ENCODE peak calls at places on chromosomes 1 and 21, in four cellular contexts. One of them, this sample, is unnamed.
A peak's percentile ranks its signal among the peaks of the same experiment; 100 is the strongest.

GRCh38 chr1:99565606-99566289 is 80.2 kb upstream of the PALMD start:
- DNase-seq in uterus: no peak
- DNase-seq in mammary epithelial cell: peak; percentile 82
- DNase-seq in CD4-positive, alpha-beta T cell: no peak
- DNase-seq in this sample: no peak

GRCh38 chr1:187877220-187877619 is 1048.5 kb downstream of the PLA2G4A start:
- DNase-seq in mammary epithelial cell: no peak
- DNase-seq in uterus: no peak
- DNase-seq in CD4-positive, alpha-beta T cell: no peak
- DNase-seq in this sample: no peak

GRCh38 chr1:172895050-172895460 is 155.7 kb downstream of the TNFSF18 start:
- DNase-seq in uterus: no peak
- DNase-seq in CD4-positive, alpha-beta T cell: no peak
- DNase-seq in mammary epithelial cell: no peak
- DNase-seq in this sample: no peak

GRCh38 chr1:179017383-179018326 is 8.0 kb upstream of the FAM20B start:
- DNase-seq in CD4-positive, alpha-beta T cell: no peak
- DNase-seq in uterus: no peak
- DNase-seq in mammary epithelial cell: peak; percentile 68
- DNase-seq in this sample: no peak

GRCh38 chr1:178946416-178946815 is 75.5 kb upstream of the ANGPTL1 start:
- DNase-seq in uterus: no peak
- DNase-seq in mammary epithelial cell: no peak
- DNase-seq in CD4-positive, alpha-beta T cell: no peak
- DNase-seq in this sample: no peak

GRCh38 chr1:29709711-29710169 is 473.4 kb downstream of the PTPRU start:
- DNase-seq in mammary epithelial cell: peak; percentile 99
- DNase-seq in uterus: no peak
- DNase-seq in CD4-positive, alpha-beta T cell: no peak
- DNase-seq in this sample: peak; percentile 95

GRCh38 chr1:54487571-54488050 is 60.4 kb upstream of the ACOT11 start:
- DNase-seq in uterus: no peak
- DNase-seq in mammary epithelial cell: no peak
- DNase-seq in CD4-positive, alpha-beta T cell: no peak
- DNase-seq in this sample: no peak

GRCh38 chr1:149844650-149845255 is 54.6 kb upstream of the BOLA1 start:
- DNase-seq in uterus: no peak
- DNase-seq in CD4-positive, alpha-beta T cell: no peak
- DNase-seq in mammary epithelial cell: no peak
- DNase-seq in this sample: no peak

GRCh38 chr1:3170566-3171453 is 101.8 kb downstream of the PRDM16 start:
- DNase-seq in CD4-positive, alpha-beta T cell: no peak
- DNase-seq in uterus: peak; percentile 82
- DNase-seq in mammary epithelial cell: no peak
- DNase-seq in this sample: no peak

GRCh38 chr1:182032251-182032650 is 29.3 kb downstream of the ZNF648 start:
- DNase-seq in uterus: no peak
- DNase-seq in CD4-positive, alpha-beta T cell: no peak
- DNase-seq in mammary epithelial cell: peak; percentile 42
- DNase-seq in this sample: peak; percentile 64

GRCh38 chr21:29196021-29196663 is 65.7 kb downstream of the MAP3K7CL start:
- DNase-seq in mammary epithelial cell: peak; percentile 91
- DNase-seq in CD4-positive, alpha-beta T cell: peak; percentile 16
- DNase-seq in uterus: no peak
- DNase-seq in this sample: peak; percentile 84

GRCh38 chr1:31678681-31679080 is 25.1 kb downstream of the COL16A1 start:
- DNase-seq in uterus: no peak
- DNase-seq in CD4-positive, alpha-beta T cell: no peak
- DNase-seq in mammary epithelial cell: no peak
- DNase-seq in this sample: no peak

GRCh38 chr1:101444873-101445618 is 208.2 kb downstream of the S1PR1 start:
- DNase-seq in CD4-positive, alpha-beta T cell: no peak
- DNase-seq in mammary epithelial cell: no peak
- DNase-seq in uterus: no peak
- DNase-seq in this sample: no peak

GRCh38 chr1:112544011-112544688 is 35.4 kb downstream of the WNT2B start:
- DNase-seq in mammary epithelial cell: peak; percentile 82
- DNase-seq in CD4-positive, alpha-beta T cell: no peak
- DNase-seq in uterus: no peak
- DNase-seq in this sample: peak; percentile 62

GRCh38 chr1:1879942-1880341 is 10.9 kb downstream of the GNB1 start:
- DNase-seq in mammary epithelial cell: no peak
- DNase-seq in uterus: no peak
- DNase-seq in CD4-positive, alpha-beta T cell: no peak
- DNase-seq in this sample: no peak

GRCh38 chr1:51236548-51237312 is 657 bp downstream of the RNF11 start:
- DNase-seq in uterus: peak; percentile 41
- DNase-seq in mammary epithelial cell: peak; percentile 44
- DNase-seq in CD4-positive, alpha-beta T cell: peak; percentile 19
- DNase-seq in this sample: no peak

GRCh38 chr21:14737922-14738321 is 191.8 kb upstream of the SAMSN1 start:
- DNase-seq in uterus: no peak
- DNase-seq in CD4-positive, alpha-beta T cell: peak; percentile 8
- DNase-seq in mammary epithelial cell: peak; percentile 44
- DNase-seq in this sample: peak; percentile 26

GRCh38 chr1:20124451-20125057 is 5.2 kb upstream of the PLA2G2D start:
- DNase-seq in CD4-positive, alpha-beta T cell: no peak
- DNase-seq in mammary epithelial cell: peak; percentile 91
- DNase-seq in uterus: no peak
- DNase-seq in this sample: peak; percentile 50

GRCh38 chr1:79633456-79633855 is 626.9 kb upstream of the ADGRL4 start:
- DNase-seq in CD4-positive, alpha-beta T cell: no peak
- DNase-seq in uterus: no peak
- DNase-seq in mammary epithelial cell: peak; percentile 35
- DNase-seq in this sample: peak; percentile 0

GRCh38 chr1:166182281-166182680 is 15.5 kb upstream of the FAM78B start:
- DNase-seq in uterus: no peak
- DNase-seq in CD4-positive, alpha-beta T cell: no peak
- DNase-seq in mammary epithelial cell: peak; percentile 32
- DNase-seq in this sample: no peak

GRCh38 chr1:82517586-82517985 is 716.9 kb downstream of the ADGRL2 start:
- DNase-seq in CD4-positive, alpha-beta T cell: no peak
- DNase-seq in uterus: peak; percentile 50
- DNase-seq in mammary epithelial cell: no peak
- DNase-seq in this sample: no peak

GRCh38 chr1:156904187-156904959 is 10.9 kb downstream of the PEAR1 start:
- DNase-seq in uterus: no peak
- DNase-seq in mammary epithelial cell: no peak
- DNase-seq in CD4-positive, alpha-beta T cell: no peak
- DNase-seq in this sample: no peak

DNA sequence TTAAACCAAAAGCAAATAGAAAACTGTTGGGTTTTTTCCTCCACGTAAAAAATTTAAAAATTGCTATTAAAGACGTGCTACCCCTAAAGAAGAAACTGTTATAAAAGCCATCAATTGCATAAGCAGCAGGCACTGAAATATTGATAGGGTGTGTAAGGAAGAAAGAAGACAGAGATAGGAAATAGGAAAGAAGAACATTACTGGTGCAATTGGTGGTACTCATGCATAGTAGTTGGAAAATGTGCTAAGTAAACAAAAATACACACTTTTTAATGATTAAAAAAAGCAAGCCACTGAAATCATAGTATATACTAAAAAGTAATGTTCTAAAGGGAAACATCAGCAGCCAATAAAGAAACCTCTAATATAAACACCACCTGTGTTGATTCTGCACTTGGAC is 52.8 kb upstream of the ANGPTL3 start:
- DNase-seq in mammary epithelial cell: no peak
- DNase-seq in CD4-positive, alpha-beta T cell: no peak
- DNase-seq in uterus: no peak
- DNase-seq in this sample: no peak
- H3K27ac ChIP-seq in mammary epithelial cell: no peak overlapping the region
- H3K27ac ChIP-seq in CD4-positive, alpha-beta T cell: no peak overlapping the region
- H3K27ac ChIP-seq in uterus: no peak overlapping the region
- H3K27ac ChIP-seq in this sample: no peak overlapping the region

GRCh38 chr1:162561616-162562451 is at the start of gene UAP1:
- DNase-seq in CD4-positive, alpha-beta T cell: no peak
- DNase-seq in mammary epithelial cell: no peak
- DNase-seq in uterus: no peak
- DNase-seq in this sample: no peak

GRCh38 chr1:162557536-162557935 is 4.0 kb upstream of the UAP1 start:
- DNase-seq in uterus: no peak
- DNase-seq in mammary epithelial cell: no peak
- DNase-seq in CD4-positive, alpha-beta T cell: no peak
- DNase-seq in this sample: no peak

GRCh38 chr1:162562452-162562828 is 918 bp downstream of the UAP1 start:
- DNase-seq in CD4-positive, alpha-beta T cell: no peak
- DNase-seq in mammary epithelial cell: peak; percentile 64
- DNase-seq in uterus: no peak
- DNase-seq in this sample: no peak

GRCh38 chr1:162561037-162561615 is 396 bp upstream of the UAP1 start:
- DNase-seq in CD4-positive, alpha-beta T cell: peak; percentile 98
- DNase-seq in uterus: peak; percentile 99
- DNase-seq in mammary epithelial cell: peak; percentile 98
- DNase-seq in this sample: peak; percentile 73

DNA sequence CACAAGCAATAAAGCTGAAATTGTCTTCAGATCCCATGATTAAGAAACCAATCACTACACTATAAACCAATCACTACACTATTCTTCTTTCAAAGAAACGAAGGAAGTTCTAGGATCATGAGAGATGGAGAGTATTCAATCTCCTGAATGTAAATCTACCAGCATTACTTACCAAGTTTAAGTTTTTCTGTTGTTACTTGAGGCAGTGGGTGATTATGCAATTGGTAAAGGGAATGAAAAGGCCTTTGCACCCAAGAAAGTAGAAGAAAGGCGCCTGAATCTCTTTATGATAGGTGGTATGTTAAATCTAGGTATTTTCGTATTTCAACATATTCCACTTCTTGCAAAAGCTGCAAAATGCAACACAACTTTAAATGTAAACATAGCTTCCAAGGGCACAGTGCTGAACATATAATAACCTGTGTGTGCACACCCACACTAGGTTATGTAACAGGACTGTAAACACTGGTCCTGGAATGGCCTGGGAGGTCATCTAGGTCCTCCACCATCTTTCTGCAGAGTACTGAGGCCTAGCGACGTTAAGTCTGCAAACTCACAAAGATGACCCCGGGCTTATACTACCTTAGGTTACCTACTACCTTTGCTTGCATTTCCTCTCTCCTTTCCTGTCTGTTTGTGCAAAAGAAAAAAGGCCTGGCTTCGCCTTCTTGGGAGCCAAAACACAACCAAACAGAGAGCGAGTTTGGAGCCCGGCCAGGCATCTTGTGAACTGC is 1.1 kb upstream of the UAP1 start:
- DNase-seq in CD4-positive, alpha-beta T cell: no peak
- DNase-seq in uterus: no peak
- DNase-seq in mammary epithelial cell: no peak
- DNase-seq in this sample: no peak
- H3K27ac ChIP-seq in CD4-positive, alpha-beta T cell: peak overlapping the region; percentile 88
- H3K27ac ChIP-seq in uterus: peak overlapping the region; percentile 97
- H3K27ac ChIP-seq in mammary epithelial cell: peak overlapping the region; percentile 90
- H3K27ac ChIP-seq in this sample: peak overlapping the region; percentile 91

DNA sequence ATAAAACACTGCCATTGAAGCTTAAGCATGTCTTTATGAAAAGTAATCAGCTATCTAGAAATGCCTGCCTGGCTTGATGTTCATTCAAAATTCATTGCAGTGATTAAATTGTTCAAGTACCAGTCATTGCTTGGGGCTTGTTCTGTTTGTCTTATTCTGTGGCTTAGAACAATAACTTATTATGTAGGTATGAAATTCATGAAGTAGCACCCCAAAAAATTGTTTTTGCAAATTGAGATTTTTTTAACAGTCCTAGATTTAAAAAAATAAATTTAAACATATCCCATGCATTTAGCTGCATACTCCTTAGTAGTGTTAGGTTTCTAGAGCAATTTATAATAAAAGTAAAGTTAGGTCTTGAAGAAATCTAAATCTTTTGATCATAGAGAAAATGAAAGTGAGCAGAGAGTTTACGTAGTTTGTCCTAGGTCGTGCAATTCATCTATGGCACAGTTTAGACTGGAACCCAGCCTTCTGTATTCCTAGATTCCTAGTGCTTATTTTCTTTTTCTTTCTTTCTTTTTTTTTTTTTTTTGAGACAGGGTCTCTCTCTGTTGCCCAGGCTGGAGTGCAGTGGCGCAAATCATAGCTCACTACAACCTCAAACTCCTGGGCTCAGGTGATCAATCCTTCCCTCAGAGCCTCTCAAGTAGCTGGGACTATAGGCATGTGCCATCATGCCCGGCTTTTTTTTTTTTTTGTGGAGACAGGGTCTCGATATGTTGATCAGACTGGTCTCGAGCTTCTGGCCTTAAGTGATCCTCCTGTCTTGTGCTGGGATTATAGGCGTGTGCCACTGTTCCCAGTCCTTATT is 9.3 kb downstream of the MIER1 start:
- DNase-seq in mammary epithelial cell: peak; percentile 72
- DNase-seq in CD4-positive, alpha-beta T cell: no peak
- DNase-seq in uterus: no peak
- DNase-seq in this sample: no peak
- H3K27ac ChIP-seq in mammary epithelial cell: peak overlapping the region; percentile 83
- H3K27ac ChIP-seq in CD4-positive, alpha-beta T cell: peak overlapping the region; percentile 3
- H3K27ac ChIP-seq in uterus: no peak overlapping the region
- H3K27ac ChIP-seq in this sample: peak overlapping the region; percentile 9

DNA sequence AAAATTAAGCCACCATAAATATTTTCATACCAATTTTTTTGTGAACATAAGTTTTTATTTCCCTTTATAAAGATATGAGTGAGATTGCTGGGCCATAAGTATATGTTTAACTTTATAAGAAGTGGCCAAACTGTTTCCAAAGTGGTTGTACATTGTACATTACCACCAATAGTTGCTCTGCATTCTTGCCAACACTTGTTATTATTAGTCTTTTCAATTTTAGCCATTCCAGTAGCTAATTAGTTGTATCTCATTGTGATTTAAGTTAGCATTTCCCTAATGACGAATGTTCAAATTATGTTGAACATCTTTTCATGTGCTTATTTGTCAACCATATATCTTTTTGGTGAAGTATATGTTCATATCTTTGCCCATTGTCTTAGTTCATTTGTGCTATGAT is 64.0 kb upstream of the DNAH14 start:
- DNase-seq in uterus: no peak
- DNase-seq in CD4-positive, alpha-beta T cell: no peak
- DNase-seq in mammary epithelial cell: no peak
- DNase-seq in this sample: no peak
- H3K27ac ChIP-seq in uterus: no peak overlapping the region
- H3K27ac ChIP-seq in CD4-positive, alpha-beta T cell: no peak overlapping the region
- H3K27ac ChIP-seq in mammary epithelial cell: no peak overlapping the region
- H3K27ac ChIP-seq in this sample: no peak overlapping the region

DNA sequence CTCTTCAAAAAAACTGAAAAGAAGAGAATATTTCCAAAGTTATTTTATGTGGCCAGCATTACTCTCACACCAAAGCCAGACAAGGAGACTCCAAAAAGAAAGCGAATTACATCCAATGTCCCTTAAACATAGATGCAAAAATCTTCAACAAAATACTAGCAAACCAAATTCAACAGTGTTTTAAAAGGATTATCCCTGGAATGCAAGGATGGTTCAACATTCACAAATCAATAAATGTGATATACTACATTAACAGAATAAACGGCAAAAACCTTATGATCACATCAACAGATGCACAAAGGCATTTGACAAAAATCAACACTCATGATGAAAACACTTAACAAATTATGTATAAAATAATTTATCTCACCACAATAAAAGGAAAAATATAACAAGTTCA is 207.8 kb downstream of the DENND1B start:
- DNase-seq in uterus: no peak
- DNase-seq in CD4-positive, alpha-beta T cell: no peak
- DNase-seq in mammary epithelial cell: no peak
- DNase-seq in this sample: no peak
- H3K27ac ChIP-seq in uterus: no peak overlapping the region
- H3K27ac ChIP-seq in CD4-positive, alpha-beta T cell: no peak overlapping the region
- H3K27ac ChIP-seq in mammary epithelial cell: no peak overlapping the region
- H3K27ac ChIP-seq in this sample: no peak overlapping the region

This sample was measured in epithelial cell of prostate.